ENCODE peak calls at places on chromosomes 7 and 10, in eight cellular contexts. One of them, this sample, is unnamed.
A peak's percentile ranks its signal among the peaks of the same experiment; 100 is the strongest.

GRCh38 chr7:14199336-14199735 is 209.9 kb upstream of the ETV1 start:
- DNase-seq in CD4-positive, alpha-beta memory T cell: no peak
- DNase-seq in ureter: no peak
- DNase-seq in HFFc6: no peak
- DNase-seq in ELF-1: no peak
- DNase-seq in neural crest cell: no peak
- DNase-seq in neuronal stem cell: no peak
- DNase-seq in stimulated activated CD4-positive, alpha-beta T cell treated with anti-CD3 and anti-CD28 coated beads, Interleukin-4, amount 100 ng/mL, for 24 hours: no peak
- DNase-seq in this sample: no peak

GRCh38 chr10:60197206-60197605 is 192.5 kb downstream of the ANK3 start:
- DNase-seq in HFFc6: no peak
- DNase-seq in CD4-positive, alpha-beta memory T cell: no peak
- DNase-seq in neural crest cell: no peak
- DNase-seq in ELF-1: no peak
- DNase-seq in ureter: no peak
- DNase-seq in stimulated activated CD4-positive, alpha-beta T cell treated with anti-CD3 and anti-CD28 coated beads, Interleukin-4, amount 100 ng/mL, for 24 hours: no peak
- DNase-seq in neuronal stem cell: no peak
- DNase-seq in this sample: no peak

GRCh38 chr10:28410420-28411135 is 107.7 kb upstream of the MPP7 start:
- DNase-seq in CD4-positive, alpha-beta memory T cell: no peak
- DNase-seq in HFFc6: no peak
- DNase-seq in ELF-1: peak; percentile 4
- DNase-seq in neuronal stem cell: no peak
- DNase-seq in ureter: no peak
- DNase-seq in neural crest cell: no peak
- DNase-seq in stimulated activated CD4-positive, alpha-beta T cell treated with anti-CD3 and anti-CD28 coated beads, Interleukin-4, amount 100 ng/mL, for 24 hours: no peak
- DNase-seq in this sample: no peak

GRCh38 chr10:103812004-103812403 is 43.4 kb downstream of the SH3PXD2A start:
- DNase-seq in neuronal stem cell: no peak
- DNase-seq in stimulated activated CD4-positive, alpha-beta T cell treated with anti-CD3 and anti-CD28 coated beads, Interleukin-4, amount 100 ng/mL, for 24 hours: no peak
- DNase-seq in CD4-positive, alpha-beta memory T cell: no peak
- DNase-seq in ureter: no peak
- DNase-seq in neural crest cell: no peak
- DNase-seq in ELF-1: no peak
- DNase-seq in HFFc6: no peak
- DNase-seq in this sample: no peak

GRCh38 chr7:98075801-98076200 is 30.9 kb upstream of the LMTK2 start:
- DNase-seq in neural crest cell: no peak
- DNase-seq in HFFc6: no peak
- DNase-seq in ureter: no peak
- DNase-seq in ELF-1: no peak
- DNase-seq in CD4-positive, alpha-beta memory T cell: no peak
- DNase-seq in stimulated activated CD4-positive, alpha-beta T cell treated with anti-CD3 and anti-CD28 coated beads, Interleukin-4, amount 100 ng/mL, for 24 hours: no peak
- DNase-seq in neuronal stem cell: no peak
- DNase-seq in this sample: no peak

GRCh38 chr10:124912487-124912886 is 29.4 kb upstream of the ZRANB1 start:
- DNase-seq in CD4-positive, alpha-beta memory T cell: no peak
- DNase-seq in ureter: no peak
- DNase-seq in stimulated activated CD4-positive, alpha-beta T cell treated with anti-CD3 and anti-CD28 coated beads, Interleukin-4, amount 100 ng/mL, for 24 hours: no peak
- DNase-seq in HFFc6: no peak
- DNase-seq in ELF-1: no peak
- DNase-seq in neural crest cell: no peak
- DNase-seq in neuronal stem cell: no peak
- DNase-seq in this sample: no peak

GRCh38 chr10:114359041-114359952 is 45.0 kb downstream of the AFAP1L2 start:
- DNase-seq in ureter: no peak
- DNase-seq in CD4-positive, alpha-beta memory T cell: no peak
- DNase-seq in neural crest cell: no peak
- DNase-seq in ELF-1: no peak
- DNase-seq in stimulated activated CD4-positive, alpha-beta T cell treated with anti-CD3 and anti-CD28 coated beads, Interleukin-4, amount 100 ng/mL, for 24 hours: no peak
- DNase-seq in neuronal stem cell: no peak
- DNase-seq in HFFc6: no peak
- DNase-seq in this sample: no peak

GRCh38 chr10:87053121-87053520 is 33.0 kb downstream of the FAM25A start:
- DNase-seq in neuronal stem cell: no peak
- DNase-seq in neural crest cell: no peak
- DNase-seq in HFFc6: no peak
- DNase-seq in ureter: no peak
- DNase-seq in CD4-positive, alpha-beta memory T cell: no peak
- DNase-seq in ELF-1: no peak
- DNase-seq in stimulated activated CD4-positive, alpha-beta T cell treated with anti-CD3 and anti-CD28 coated beads, Interleukin-4, amount 100 ng/mL, for 24 hours: no peak
- DNase-seq in this sample: no peak

GRCh38 chr7:107394301-107394700 is 75.6 kb upstream of the GPR22 start:
- DNase-seq in ureter: no peak
- DNase-seq in neural crest cell: no peak
- DNase-seq in ELF-1: no peak
- DNase-seq in HFFc6: peak; percentile 30
- DNase-seq in neuronal stem cell: no peak
- DNase-seq in CD4-positive, alpha-beta memory T cell: no peak
- DNase-seq in stimulated activated CD4-positive, alpha-beta T cell treated with anti-CD3 and anti-CD28 coated beads, Interleukin-4, amount 100 ng/mL, for 24 hours: no peak
- DNase-seq in this sample: no peak

GRCh38 chr7:22824760-22825159 is 2.1 kb upstream of the TOMM7 start:
- DNase-seq in ELF-1: no peak
- DNase-seq in CD4-positive, alpha-beta memory T cell: no peak
- DNase-seq in ureter: no peak
- DNase-seq in stimulated activated CD4-positive, alpha-beta T cell treated with anti-CD3 and anti-CD28 coated beads, Interleukin-4, amount 100 ng/mL, for 24 hours: no peak
- DNase-seq in HFFc6: no peak
- DNase-seq in neuronal stem cell: no peak
- DNase-seq in neural crest cell: no peak
- DNase-seq in this sample: no peak

GRCh38 chr10:90847436-90847835 is 10.4 kb downstream of the HTR7 start:
- DNase-seq in HFFc6: peak; percentile 42
- DNase-seq in ELF-1: no peak
- DNase-seq in CD4-positive, alpha-beta memory T cell: no peak
- DNase-seq in neural crest cell: no peak
- DNase-seq in ureter: no peak
- DNase-seq in neuronal stem cell: no peak
- DNase-seq in stimulated activated CD4-positive, alpha-beta T cell treated with anti-CD3 and anti-CD28 coated beads, Interleukin-4, amount 100 ng/mL, for 24 hours: no peak
- DNase-seq in this sample: no peak

GRCh38 chr7:49775065-49775948 is 1.9 kb downstream of the VWC2 start:
- DNase-seq in CD4-positive, alpha-beta memory T cell: no peak
- DNase-seq in HFFc6: no peak
- DNase-seq in ureter: no peak
- DNase-seq in ELF-1: peak; percentile 31
- DNase-seq in neural crest cell: peak; percentile 14
- DNase-seq in stimulated activated CD4-positive, alpha-beta T cell treated with anti-CD3 and anti-CD28 coated beads, Interleukin-4, amount 100 ng/mL, for 24 hours: no peak
- DNase-seq in neuronal stem cell: no peak
- DNase-seq in this sample: no peak

GRCh38 chr7:44217133-44217714 is 16.4 kb downstream of the YKT6 start:
- DNase-seq in CD4-positive, alpha-beta memory T cell: no peak
- DNase-seq in neuronal stem cell: no peak
- DNase-seq in neural crest cell: no peak
- DNase-seq in ureter: no peak
- DNase-seq in HFFc6: no peak
- DNase-seq in stimulated activated CD4-positive, alpha-beta T cell treated with anti-CD3 and anti-CD28 coated beads, Interleukin-4, amount 100 ng/mL, for 24 hours: no peak
- DNase-seq in ELF-1: no peak
- DNase-seq in this sample: no peak

GRCh38 chr10:7230956-7231355 is 179.9 kb downstream of the SFMBT2 start:
- DNase-seq in ELF-1: no peak
- DNase-seq in neural crest cell: no peak
- DNase-seq in neuronal stem cell: no peak
- DNase-seq in stimulated activated CD4-positive, alpha-beta T cell treated with anti-CD3 and anti-CD28 coated beads, Interleukin-4, amount 100 ng/mL, for 24 hours: no peak
- DNase-seq in ureter: no peak
- DNase-seq in HFFc6: no peak
- DNase-seq in CD4-positive, alpha-beta memory T cell: no peak
- DNase-seq in this sample: no peak

GRCh38 chr10:43944742-43945730 is 296.4 kb upstream of the ZNF32 start:
- DNase-seq in ELF-1: no peak
- DNase-seq in ureter: peak; percentile 38
- DNase-seq in CD4-positive, alpha-beta memory T cell: no peak
- DNase-seq in HFFc6: no peak
- DNase-seq in neuronal stem cell: no peak
- DNase-seq in stimulated activated CD4-positive, alpha-beta T cell treated with anti-CD3 and anti-CD28 coated beads, Interleukin-4, amount 100 ng/mL, for 24 hours: no peak
- DNase-seq in neural crest cell: no peak
- DNase-seq in this sample: no peak